ENCODE peak calls at places on chromosomes 16 and 17, in four cellular contexts. One of them, this sample, is unnamed.

GRCh38 chr16:54935411-54936085 is 4.9 kb downstream of the IRX5 start:
- DNase-seq in M059J: no peak
- DNase-seq in colonic mucosa: no peak
- DNase-seq in caudate nucleus: no peak
- DNase-seq in this sample: peak

GRCh38 chr17:74201250-74201649 is 2.2 kb upstream of the RPL38 start:
- DNase-seq in colonic mucosa: peak
- DNase-seq in caudate nucleus: no peak
- DNase-seq in M059J: no peak
- DNase-seq in this sample: no peak

GRCh38 chr17:78840530-78840779 is 159 bp downstream of the USP36 start:
- DNase-seq in caudate nucleus: no peak
- DNase-seq in M059J: no peak
- DNase-seq in colonic mucosa: no peak
- DNase-seq in this sample: no peak

GRCh38 chr17:5872831-5873230 is 197.3 kb upstream of the WSCD1 start:
- DNase-seq in M059J: no peak
- DNase-seq in caudate nucleus: no peak
- DNase-seq in colonic mucosa: no peak
- DNase-seq in this sample: no peak

GRCh38 chr17:50944054-50944901 is 78.1 kb upstream of the TOB1 start:
- DNase-seq in M059J: no peak
- DNase-seq in caudate nucleus: peak
- DNase-seq in colonic mucosa: peak
- DNase-seq in this sample: no peak

GRCh38 chr16:57349212-57350031 is 9.2 kb upstream of the CCL22 start:
- DNase-seq in caudate nucleus: no peak
- DNase-seq in colonic mucosa: no peak
- DNase-seq in M059J: no peak
- DNase-seq in this sample: no peak

GRCh38 chr17:44757918-44758413 is 822 bp upstream of the ADAM11 start:
- DNase-seq in caudate nucleus: no peak
- DNase-seq in colonic mucosa: no peak
- DNase-seq in M059J: no peak
- DNase-seq in this sample: no peak

GRCh38 chr16:12527077-12527476 is 276.6 kb downstream of the CPPED1 start:
- DNase-seq in colonic mucosa: no peak
- DNase-seq in M059J: no peak
- DNase-seq in caudate nucleus: no peak
- DNase-seq in this sample: no peak

GRCh38 chr17:1153795-1154546 is 25.8 kb downstream of the ABR start:
- DNase-seq in M059J: peak
- DNase-seq in colonic mucosa: peak
- DNase-seq in caudate nucleus: peak
- DNase-seq in this sample: peak

GRCh38 chr17:55549140-55549539 is 37.9 kb upstream of the SMIM36 start:
- DNase-seq in M059J: peak
- DNase-seq in caudate nucleus: no peak
- DNase-seq in colonic mucosa: no peak
- DNase-seq in this sample: no peak

GRCh38 chr17:193841-194806 is 12.7 kb upstream of the DOC2B start:
- DNase-seq in colonic mucosa: no peak
- DNase-seq in M059J: no peak
- DNase-seq in caudate nucleus: no peak
- DNase-seq in this sample: no peak